ENCODE peak calls at places on chromosomes 7 and 10, in eight cellular contexts. R is PC-9, I is SK-N-SH, B is PC-3, K is GM23248, N is OCI-LY7, T is Karpas-422, G is HCT116. O is an unnamed sample.
A peak's percentile ranks its signal among the peaks of the same experiment; 100 is the strongest.

GRCh38 chr7:94145602-94146001 is 141.4 kb upstream of the BET1 start:
- DNase-seq in R (no peak), I (no peak), B (no peak), K (peak; percentile 80), N (no peak), T (no peak), G (no peak), O (no peak)

GRCh38 chr7:4879401-4880081 is 4.0 kb downstream of the RADIL start:
- DNase-seq in R (no peak), I (no peak), B (no peak), K (no peak), N (no peak), T (no peak), G (no peak), O (no peak)

GRCh38 chr10:14468022-14468421 is 137.3 kb upstream of the FRMD4A start:
- DNase-seq in R (no peak), I (no peak), B (no peak), K (peak; percentile 22), N (no peak), T (no peak), G (no peak), O (no peak)

GRCh38 chr7:149723795-149724495 is 49.4 kb downstream of the ZNF467 start:
- DNase-seq in R (no peak), I (no peak), B (no peak), K (no peak), N (no peak), T (no peak), G (no peak), O (no peak)

GRCh38 chr7:131480384-131481315 is 75.8 kb downstream of the PODXL start:
- DNase-seq in R (no peak), I (no peak), B (peak; percentile 40), K (no peak), N (no peak), T (no peak), G (no peak), O (no peak)

GRCh38 chr10:99008106-99008505 is 227.5 kb downstream of the HPSE2 start:
- DNase-seq in R (no peak), I (peak; percentile 41), B (no peak), K (no peak), N (no peak), T (no peak), G (no peak), O (no peak)

GRCh38 chr10:91681361-91682276 is 48.7 kb upstream of the PPP1R3C start:
- DNase-seq in R (no peak), I (peak; percentile 45), B (no peak), K (peak; percentile 55), N (no peak), T (no peak), G (no peak), O (no peak)

GRCh38 chr7:132646064-132646463 is 69.8 kb upstream of the PLXNA4 start:
- DNase-seq in R (no peak), I (no peak), B (no peak), K (no peak), N (no peak), T (no peak), G (no peak), O (peak; percentile 31)

GRCh38 chr7:137454169-137455166 is 110.9 kb upstream of the PTN start:
- DNase-seq in R (peak; percentile 38), I (peak; percentile 57), B (peak; percentile 69), K (peak; percentile 69), N (peak; percentile 45), T (peak; percentile 79), G (no peak), O (peak; percentile 66)

GRCh38 chr10:62413048-62413447 is 38.9 kb downstream of the ZNF365 start:
- DNase-seq in R (no peak), I (no peak), B (peak; percentile 76), K (no peak), N (no peak), T (no peak), G (no peak), O (no peak)

GRCh38 chr10:62814901-62815372 is 1.2 kb downstream of the EGR2 start:
- DNase-seq in R (no peak), I (peak; percentile 51), B (no peak), K (peak; percentile 18), N (no peak), T (no peak), G (no peak), O (peak; percentile 58)

GRCh38 chr10:128484041-128484440 is 357.8 kb upstream of the MKI67 start:
- DNase-seq in R (no peak), I (no peak), B (no peak), K (no peak), N (no peak), T (no peak), G (no peak), O (no peak)

GRCh38 chr7:27590421-27590820 is 72.3 kb downstream of the HIBADH start:
- DNase-seq in R (no peak), I (no peak), B (no peak), K (no peak), N (no peak), T (no peak), G (no peak), O (no peak)

GRCh38 chr7:44798649-44799275 is 2.3 kb downstream of the PPIA start:
- DNase-seq in R (no peak), I (no peak), B (no peak), K (peak; percentile 60), N (no peak), T (no peak), G (no peak), O (no peak)

GRCh38 chr7:140604760-140605159 is 35.9 kb downstream of the DENND2A start:
- DNase-seq in R (peak; percentile 79), I (no peak), B (peak; percentile 83), K (peak; percentile 91), N (no peak), T (no peak), G (no peak), O (no peak)

GRCh38 chr10:113524539-113525490 is 28.0 kb upstream of the HABP2 start:
- DNase-seq in R (no peak), I (no peak), B (peak; percentile 12), K (peak; percentile 75), N (no peak), T (no peak), G (no peak), O (no peak)

GRCh38 chr7:1210321-1210978 is 22.2 kb upstream of the UNCX start:
- DNase-seq in R (no peak), I (peak; percentile 64), B (peak; percentile 17), K (no peak), N (no peak), T (no peak), G (no peak), O (no peak)

GRCh38 chr10:7152982-7153381 is 257.9 kb downstream of the SFMBT2 start:
- DNase-seq in R (no peak), I (no peak), B (no peak), K (no peak), N (no peak), T (no peak), G (no peak), O (no peak)

GRCh38 chr10:63383141-63383540 is 82.6 kb downstream of the JMJD1C start:
- DNase-seq in R (no peak), I (no peak), B (no peak), K (peak; percentile 11), N (no peak), T (no peak), G (no peak), O (no peak)

GRCh38 chr7:102934670-102935069 is 21.9 kb downstream of the LRRC17 start:
- DNase-seq in R (no peak), I (no peak), B (no peak), K (no peak), N (no peak), T (no peak), G (no peak), O (peak; percentile 76)

GRCh38 chr10:13698217-13698616 is 111.5 kb downstream of the PRPF18 start:
- DNase-seq in R (no peak), I (no peak), B (no peak), K (no peak), N (no peak), T (no peak), G (no peak), O (no peak)

DNA sequence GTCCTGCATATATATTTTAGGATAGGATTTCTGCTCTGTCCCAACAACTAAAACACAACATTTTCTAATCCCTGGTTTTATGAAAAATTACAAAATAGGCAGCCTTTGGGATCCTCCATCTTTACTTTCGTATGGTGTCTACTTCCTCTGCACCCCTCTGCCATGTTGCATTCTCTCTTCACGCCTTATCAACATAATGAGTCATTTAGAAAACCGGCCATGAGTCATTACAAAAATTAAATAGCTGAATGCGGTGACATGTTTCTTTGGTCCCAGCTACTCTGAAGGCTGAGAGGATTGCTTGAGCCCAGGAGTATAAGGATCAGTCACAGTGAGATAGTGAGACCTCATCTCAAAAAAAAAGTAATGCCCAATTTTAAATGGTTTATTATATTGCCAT is 148.1 kb upstream of the CELF2 start:
- DNase-seq in R (peak; percentile 37), I (no peak), B (no peak), K (peak; percentile 44), N (no peak), T (no peak), G (no peak), O (no peak)
- H3K4me2 ChIP-seq in R (no peak overlapping the region), I (no peak overlapping the region), B (no peak overlapping the region), K (no peak overlapping the region), N (no peak overlapping the region), T (no peak overlapping the region), G (no peak overlapping the region), O (no peak overlapping the region)

DNA sequence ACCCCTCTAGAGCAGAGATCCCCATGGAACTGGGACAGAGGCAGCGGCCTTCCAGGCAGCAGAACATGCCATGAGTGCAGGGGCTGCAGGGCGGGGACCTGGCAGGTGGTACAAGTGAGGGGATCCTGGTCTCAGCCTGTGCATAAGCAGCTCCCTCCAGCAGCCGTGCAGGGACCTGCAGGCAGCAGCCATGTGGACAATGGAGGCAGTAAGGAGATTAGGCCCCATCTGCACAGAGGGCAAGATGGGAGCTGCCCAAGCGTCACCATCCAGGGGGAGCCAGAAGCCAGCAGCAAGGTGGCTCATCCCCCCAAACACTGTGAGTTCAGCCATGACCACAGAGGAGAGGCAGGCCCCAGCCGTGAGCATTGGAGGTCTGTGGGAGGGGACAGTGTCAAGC is 3.1 kb downstream of the DDC start:
- DNase-seq in R (no peak), I (no peak), B (no peak), K (no peak), N (no peak), T (no peak), G (no peak), O (peak; percentile 44)
- H3K9me2 ChIP-seq in R (no peaks in the 10 kb centered on the region), I (no peaks in the 10 kb centered on the region), B (no peaks in the 10 kb centered on the region), K (no peaks in the 10 kb centered on the region), N (no peaks in the 10 kb centered on the region), T (no peaks in the 10 kb centered on the region), G (no peaks in the 10 kb centered on the region), O (no peaks in the 10 kb centered on the region)

DNA sequence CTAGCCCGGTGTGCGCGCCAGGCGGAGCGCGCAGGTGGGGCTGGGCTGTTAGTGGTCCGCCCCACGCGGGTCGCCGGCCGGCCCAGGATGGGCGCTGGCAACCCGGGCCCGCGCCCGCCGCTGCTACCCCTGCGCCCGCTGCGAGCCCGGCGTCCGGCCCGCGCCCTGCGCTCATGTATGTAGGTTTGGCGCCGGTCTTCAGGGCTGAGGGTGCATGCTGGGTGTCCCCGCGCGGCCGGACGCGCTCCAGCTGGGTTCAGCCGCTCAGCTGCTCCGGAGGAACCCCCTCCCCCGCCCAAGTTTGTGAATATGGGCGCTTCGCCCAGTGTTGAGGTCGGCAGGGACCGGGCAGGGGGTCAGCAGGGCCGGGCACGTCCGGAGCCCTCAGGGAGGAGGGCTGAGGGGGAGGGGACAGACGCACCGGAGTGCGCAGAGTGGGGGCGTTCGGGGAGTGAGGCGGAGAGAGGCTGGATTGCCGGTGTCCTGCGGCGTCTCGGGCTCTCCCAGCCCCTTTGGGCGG is 561 bp downstream of the VWC2 start:
- DNase-seq in R (no peak), I (peak; percentile 42), B (no peak), K (no peak), N (no peak), T (no peak), G (no peak), O (peak; percentile 50)
- H3K4me3 ChIP-seq in R (no peak overlapping the region), I (no peak overlapping the region), B (no peak overlapping the region), K (no peak overlapping the region), N (no peak overlapping the region), T (no peak overlapping the region), G (no peak overlapping the region), O (peak overlapping the region; percentile 79)

GRCh38 chr7:139112316-139112715 is 2.8 kb upstream of the ZC3HAV1 start:
- DNase-seq in R (no peak), I (no peak), B (no peak), K (no peak), N (no peak), T (no peak), G (no peak), O (no peak)
- H3K4me2 ChIP-seq in R (no peak overlapping the region), I (no peak overlapping the region), B (no peak overlapping the region), K (no peak overlapping the region), N (no peak overlapping the region), T (no peak overlapping the region), G (no peak overlapping the region), O (no peak overlapping the region)